ENCODE peak calls at places on chromosomes 4 and X, in eight cellular contexts. J is transverse colon, I is stomach, R is upper lobe of left lung, S is suprapubic skin, A is sigmoid colon, D is GM12892, B is K562. F is an unnamed sample.
A peak's percentile ranks its signal among the peaks of the same experiment; 100 is the strongest.

GRCh38 chr4:124939908-124940307 is 227.4 kb upstream of the ANKRD50 start:
- DNase-seq in B (no peak), S (no peak), A (no peak), R (no peak), I (no peak), D (no peak), J (no peak), F (no peak)

GRCh38 chrX:99572711-99573110 is 837.4 kb downstream of the PCDH19 start:
- DNase-seq in D (no peak), J (no peak), A (no peak), R (no peak), B (no peak), I (no peak), S (no peak), F (no peak)

GRCh38 chrX:28659269-28659668 is 72.0 kb downstream of the IL1RAPL1 start:
- DNase-seq in R (peak; percentile 56), J (no peak), I (no peak), S (no peak), A (no peak), D (no peak), B (peak; percentile 8), F (no peak)

GRCh38 chrX:49919617-49920016 is 2.8 kb upstream of the CLCN5 start:
- DNase-seq in I (peak; percentile 55), A (peak; percentile 75), S (no peak), B (peak; percentile 56), D (no peak), J (peak; percentile 22), R (no peak), F (no peak)

GRCh38 chr4:83197555-83198235 is 83.2 kb upstream of the PLAC8 start:
- DNase-seq in S (no peak), R (no peak), I (no peak), B (no peak), J (peak; percentile 80), D (no peak), A (peak; percentile 68), F (no peak)

GRCh38 chrX:429266-429825 is 42.6 kb upstream of the PPP2R3B start:
- DNase-seq in D (no peak), J (no peak), A (peak; percentile 41), B (no peak), I (no peak), S (no peak), R (no peak), F (no peak)

GRCh38 chrX:70444326-70445196 is at the start of gene DLG3:
- DNase-seq in R (peak; percentile 74), I (no peak), B (peak; percentile 41), D (no peak), A (no peak), S (no peak), J (no peak), F (no peak)

GRCh38 chrX:104255465-104255864 is 732 bp upstream of the ESX1 start:
- DNase-seq in J (no peak), S (no peak), D (no peak), I (no peak), R (no peak), B (no peak), A (no peak), F (peak; percentile 44)

GRCh38 chr4:825969-826330 is at the start of gene CPLX1:
- DNase-seq in J (peak; percentile 35), A (no peak), B (peak; percentile 91), R (peak; percentile 86), S (no peak), D (no peak), I (peak; percentile 39), F (no peak)

GRCh38 chr4:88803600-88804096 is 106.0 kb upstream of the NAP1L5 start:
- DNase-seq in R (no peak), A (peak; percentile 72), B (no peak), D (no peak), S (no peak), I (no peak), J (peak; percentile 43), F (no peak)

GRCh38 chr4:78661923-78662521 is 110.5 kb downstream of the ANXA3 start:
- DNase-seq in D (no peak), R (no peak), A (no peak), S (no peak), J (no peak), I (no peak), B (no peak), F (no peak)

GRCh38 chrX:12441376-12442128 is 303.3 kb downstream of the FRMPD4 start:
- DNase-seq in B (no peak), I (no peak), J (no peak), S (no peak), A (no peak), R (no peak), D (no peak), F (no peak)

GRCh38 chrX:16946361-16946964 is at the start of gene REPS2:
- DNase-seq in S (peak; percentile 84), D (peak; percentile 65), B (peak; percentile 95), I (peak; percentile 92), A (peak; percentile 88), J (peak; percentile 90), R (peak; percentile 97), F (no peak)

GRCh38 chr4:173288296-173288695 is 45.9 kb downstream of the HMGB2 start:
- DNase-seq in S (no peak), J (peak; percentile 70), I (peak; percentile 68), B (peak; percentile 49), A (peak; percentile 81), R (no peak), D (no peak), F (no peak)

GRCh38 chrX:139844163-139844562 is 88.7 kb downstream of the ATP11C start:
- DNase-seq in R (no peak), I (no peak), S (no peak), B (no peak), D (no peak), J (no peak), A (no peak), F (no peak)

GRCh38 chr4:123018391-123018755 is 96.0 kb upstream of the NUDT6 start:
- DNase-seq in R (no peak), I (no peak), D (no peak), A (no peak), S (no peak), J (no peak), B (no peak), F (no peak)

GRCh38 chr4:137664055-137664405 is 131.7 kb upstream of the PCDH18 start:
- DNase-seq in S (no peak), A (no peak), R (no peak), I (no peak), B (no peak), D (no peak), J (no peak), F (no peak)

GRCh38 chrX:103066606-103067005 is 2.6 kb upstream of the BEX1 start:
- DNase-seq in A (no peak), B (no peak), D (no peak), R (no peak), S (no peak), I (no peak), J (no peak), F (no peak)

GRCh38 chr4:104429150-104429741 is 65.4 kb downstream of the CXXC4 start:
- DNase-seq in R (no peak), J (no peak), B (no peak), D (no peak), S (no peak), I (no peak), A (no peak), F (no peak)

GRCh38 chr4:118587116-118587869 is 97.9 kb upstream of the METTL14 start:
- DNase-seq in B (no peak), R (no peak), A (no peak), S (no peak), I (no peak), J (no peak), D (no peak), F (no peak)

DNA sequence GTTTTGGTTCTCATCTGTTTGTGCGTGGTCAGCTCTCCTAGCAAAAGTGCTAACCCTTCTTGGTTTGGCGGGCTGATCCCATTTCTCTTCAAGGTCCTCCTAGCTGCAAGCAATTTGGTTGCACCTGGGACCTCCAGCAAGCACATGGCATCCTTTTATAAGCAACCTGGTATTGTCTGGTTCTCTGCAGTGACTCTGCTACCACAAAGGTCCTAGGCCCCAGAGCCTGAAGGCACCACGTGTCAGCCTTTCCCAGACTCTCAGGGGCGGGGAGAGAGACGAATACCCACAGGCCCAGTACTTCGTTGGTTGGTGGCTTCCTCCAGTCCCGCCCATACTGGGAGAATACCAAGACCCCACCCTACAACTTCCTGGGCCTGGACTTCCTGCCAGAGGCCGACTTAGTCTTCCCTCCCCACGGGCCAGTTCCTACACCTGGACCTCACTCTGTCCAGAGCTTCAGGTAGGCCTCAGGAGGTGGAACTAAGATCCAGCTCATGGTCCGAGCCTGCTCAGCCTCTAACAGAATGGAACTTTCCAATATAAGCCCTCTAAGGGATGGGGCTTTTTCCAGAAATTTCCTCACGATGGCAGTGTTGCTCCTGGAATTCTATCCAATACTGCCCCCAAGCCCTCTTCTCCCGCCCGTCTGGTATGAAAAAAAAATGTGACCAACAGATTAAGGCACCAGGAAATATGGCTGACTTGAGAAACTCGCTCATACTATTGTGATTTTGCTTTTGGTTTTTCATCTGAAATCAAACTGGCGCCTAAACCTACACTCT is 192.5 kb upstream of the STK26 start:
- DNase-seq in A (peak; percentile 82), J (peak; percentile 74), B (peak; percentile 76), D (no peak), S (no peak), R (no peak), I (peak; percentile 79), F (no peak)
- TF ChIP-seq POLR2A in A (no peak), J (no peak), B (peak; percentile 73), D (no peak), S (no peak), R (no peak), I (no peak), F (no peak)

GRCh38 chr4:2135083-2135482 is 76.0 kb downstream of the NAT8L start:
- DNase-seq in S (no peak), D (no peak), B (no peak), R (no peak), A (no peak), I (no peak), J (peak; percentile 15), F (no peak)
- TF ChIP-seq POLR2AphosphoS5 in S (no peak), D (no peak), B (no peak), R (no peak), A (no peak), I (no peak), J (no peak), F (no peak)

DNA sequence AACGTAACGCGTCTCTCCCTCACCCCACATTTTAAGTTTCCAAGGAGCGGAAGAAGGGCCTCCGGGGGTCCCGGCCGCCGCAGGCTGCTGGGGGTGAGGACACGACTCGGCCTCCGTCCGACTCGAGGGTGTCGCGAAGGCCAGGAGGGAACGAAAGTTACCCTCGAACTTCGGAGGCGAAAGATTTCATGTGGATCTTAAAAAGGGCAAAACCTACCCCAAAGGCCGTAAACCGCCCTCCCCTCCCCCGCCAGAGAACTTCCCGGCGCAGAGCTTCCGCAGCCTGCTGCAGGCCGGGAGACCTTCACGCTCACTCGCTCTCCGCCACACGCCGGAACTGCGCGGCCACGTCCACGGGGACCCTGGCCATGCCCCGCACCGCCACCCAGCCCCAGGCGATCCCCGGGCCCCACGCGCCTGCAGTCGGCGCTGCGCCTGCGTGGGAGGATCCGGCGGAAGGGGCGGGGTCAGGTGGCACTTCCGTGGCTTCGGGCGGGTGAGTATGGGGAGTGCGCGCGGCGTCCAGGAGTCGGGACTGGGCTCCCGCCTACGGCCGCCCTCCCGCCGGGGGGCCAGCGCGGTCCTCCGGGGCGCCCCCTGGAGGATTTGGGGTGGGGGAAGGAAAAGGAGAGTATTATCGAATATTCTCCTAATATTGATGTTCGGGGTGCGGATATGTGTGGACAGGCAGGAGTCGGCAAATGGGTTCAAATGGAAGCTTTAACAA is at the start of gene MMAA:
- DNase-seq in D (peak; percentile 91), I (peak; percentile 94), S (peak; percentile 96), J (peak; percentile 97), A (peak; percentile 97), R (peak; percentile 99), B (peak; percentile 95), F (peak; percentile 93)
- TF ChIP-seq POLR2A in D (peak; percentile 96), I (peak; percentile 93), S (peak; percentile 94), J (peak; percentile 94), A (peak; percentile 94), R (peak; percentile 92), B (peak; percentile 93), F (peak; percentile 91)

GRCh38 chr4:132526652-132527051 is 622.4 kb upstream of the PCDH10 start:
- DNase-seq in S (no peak), J (no peak), B (no peak), D (no peak), A (no peak), R (no peak), I (no peak), F (no peak)
- TF ChIP-seq POLR2AphosphoS5 in S (no peak), J (no peak), B (no peak), D (no peak), A (no peak), R (no peak), I (no peak), F (no peak)